ENCODE peak calls at places on chromosome 21, in seven cellular contexts. Y is cardiac fibroblast, W is AG04449, F is fibroblast of lung, N is lung, I is kidney epithelial cell, C is heart left ventricle. X is an unnamed sample.

GRCh38 chr21:46322351-46323226 is 1.1 kb downstream of the C21orf58 start:
- DNase-seq in C (no peak), Y (peak), F (peak), N (peak), I (no peak), W (no peak), X (no peak)

GRCh38 chr21:42847051-42847707 is 32.2 kb downstream of the WDR4 start:
- DNase-seq in N (no peak), C (no peak), I (no peak), F (no peak), W (no peak), Y (no peak), X (no peak)

GRCh38 chr21:16070207-16070651 is 340.4 kb downstream of the USP25 start:
- DNase-seq in C (no peak), F (no peak), N (no peak), Y (no peak), I (no peak), W (no peak), X (no peak)

GRCh38 chr21:44815225-44815624 is 2.6 kb downstream of the SUMO3 start:
- DNase-seq in Y (no peak), I (no peak), C (no peak), F (no peak), N (no peak), W (no peak), X (no peak)

GRCh38 chr21:18023099-18023498 is 203.9 kb upstream of the C21orf91 start:
- DNase-seq in Y (no peak), W (no peak), C (no peak), F (no peak), N (no peak), I (no peak), X (no peak)

GRCh38 chr21:33047231-33047630 is 21.5 kb downstream of the OLIG2 start:
- DNase-seq in Y (peak), W (no peak), N (no peak), I (no peak), C (no peak), F (peak), X (no peak)

GRCh38 chr21:45698493-45698947 is 55.0 kb downstream of the PCBP3 start:
- DNase-seq in F (peak), I (no peak), Y (peak), C (peak), W (peak), N (peak), X (peak)

GRCh38 chr21:46054447-46054846 is 43.5 kb upstream of the COL6A2 start:
- DNase-seq in C (no peak), W (no peak), I (no peak), F (peak), N (no peak), Y (no peak), X (no peak)

GRCh38 chr21:44765231-44766013 is 36.2 kb downstream of the UBE2G2 start:
- DNase-seq in Y (peak), W (no peak), N (no peak), I (no peak), F (no peak), C (no peak), X (no peak)

GRCh38 chr21:28885853-28886177 is 106.9 kb downstream of the LTN1 start:
- DNase-seq in W (no peak), I (no peak), N (no peak), Y (no peak), C (no peak), F (peak), X (no peak)

GRCh38 chr21:38060533-38060932 is 144.3 kb upstream of the KCNJ6 start:
- DNase-seq in N (no peak), Y (no peak), C (no peak), F (no peak), I (no peak), W (no peak), X (no peak)

GRCh38 chr21:42315296-42315891 is at the start of gene TFF3:
- DNase-seq in Y (no peak), I (peak), N (no peak), W (no peak), C (no peak), F (no peak), X (no peak)

GRCh38 chr21:41776778-41777177 is 9.9 kb upstream of the RIPK4 start:
- DNase-seq in W (no peak), F (no peak), N (no peak), C (no peak), I (no peak), Y (no peak), X (no peak)

GRCh38 chr21:25512095-25513086 is 94.9 kb downstream of the MRPL39 start:
- DNase-seq in Y (no peak), I (no peak), W (no peak), N (no peak), C (peak), F (no peak), X (no peak)

GRCh38 chr21:45523411-45524101 is 18.7 kb downstream of the SLC19A1 start:
- DNase-seq in I (no peak), F (no peak), C (peak), W (no peak), N (no peak), Y (no peak), X (no peak)

GRCh38 chr21:35525443-35525842 is 476.3 kb upstream of the RUNX1 start:
- DNase-seq in I (no peak), F (no peak), N (no peak), Y (peak), C (no peak), W (no peak), X (no peak)

GRCh38 chr21:42695324-42696025 is 42.1 kb downstream of the PDE9A start:
- DNase-seq in C (no peak), N (no peak), F (peak), W (no peak), Y (peak), I (no peak), X (peak)

GRCh38 chr21:45615145-45615711 is 28.3 kb upstream of the PCBP3 start:
- DNase-seq in Y (peak), W (no peak), N (no peak), I (no peak), C (no peak), F (no peak), X (no peak)

GRCh38 chr21:42543106-42543847 is 29.6 kb downstream of the SLC37A1 start:
- DNase-seq in Y (no peak), W (no peak), F (no peak), C (no peak), I (no peak), N (no peak), X (no peak)

GRCh38 chr21:32962286-32962685 is 63.4 kb upstream of the OLIG2 start:
- DNase-seq in W (no peak), F (no peak), I (no peak), N (no peak), C (no peak), Y (no peak), X (no peak)

GRCh38 chr21:15904389-15904788 is 174.6 kb downstream of the USP25 start:
- DNase-seq in I (no peak), N (no peak), C (no peak), W (no peak), Y (no peak), F (no peak), X (no peak)

GRCh38 chr21:45323487-45324380 is 36.0 kb upstream of the POFUT2 start:
- DNase-seq in Y (peak), F (peak), C (peak), I (no peak), N (no peak), W (no peak), X (no peak)

GRCh38 chr21:43758132-43758619 is 17.9 kb downstream of the CSTB start:
- DNase-seq in C (no peak), W (peak), N (no peak), Y (peak), I (no peak), F (peak), X (no peak)

GRCh38 chr21:42758721-42759593 is 105.5 kb downstream of the PDE9A start:
- DNase-seq in N (no peak), C (peak), Y (no peak), W (no peak), F (no peak), I (no peak), X (no peak)

GRCh38 chr21:44035244-44035643 is 23.1 kb downstream of the TRAPPC10 start:
- DNase-seq in C (no peak), I (no peak), N (no peak), W (no peak), Y (no peak), F (no peak), X (no peak)

GRCh38 chr21:35974801-35975200 is 85.5 kb downstream of the SETD4 start:
- DNase-seq in I (no peak), Y (peak), C (no peak), W (peak), F (peak), N (no peak), X (no peak)

GRCh38 chr21:28540514-28540913 is 452.2 kb downstream of the LTN1 start:
- DNase-seq in F (peak), Y (peak), W (peak), N (no peak), I (no peak), C (no peak), X (no peak)

GRCh38 chr21:39349211-39350093 is 564 bp upstream of the HMGN1 start:
- DNase-seq in Y (peak), C (peak), W (no peak), N (peak), F (peak), I (peak), X (peak)

GRCh38 chr21:39348355-39349210 is at the start of gene HMGN1:
- DNase-seq in N (peak), W (no peak), Y (peak), F (peak), C (peak), I (no peak), X (peak)

GRCh38 chr21:39347537-39347936 is 1.4 kb downstream of the HMGN1 start:
- DNase-seq in N (no peak), I (no peak), C (no peak), Y (no peak), W (no peak), F (no peak), X (no peak)

GRCh38 chr21:39348040-39348354 is 891 bp downstream of the HMGN1 start:
- DNase-seq in Y (no peak), N (no peak), C (no peak), F (no peak), I (no peak), W (no peak), X (no peak)

DNA sequence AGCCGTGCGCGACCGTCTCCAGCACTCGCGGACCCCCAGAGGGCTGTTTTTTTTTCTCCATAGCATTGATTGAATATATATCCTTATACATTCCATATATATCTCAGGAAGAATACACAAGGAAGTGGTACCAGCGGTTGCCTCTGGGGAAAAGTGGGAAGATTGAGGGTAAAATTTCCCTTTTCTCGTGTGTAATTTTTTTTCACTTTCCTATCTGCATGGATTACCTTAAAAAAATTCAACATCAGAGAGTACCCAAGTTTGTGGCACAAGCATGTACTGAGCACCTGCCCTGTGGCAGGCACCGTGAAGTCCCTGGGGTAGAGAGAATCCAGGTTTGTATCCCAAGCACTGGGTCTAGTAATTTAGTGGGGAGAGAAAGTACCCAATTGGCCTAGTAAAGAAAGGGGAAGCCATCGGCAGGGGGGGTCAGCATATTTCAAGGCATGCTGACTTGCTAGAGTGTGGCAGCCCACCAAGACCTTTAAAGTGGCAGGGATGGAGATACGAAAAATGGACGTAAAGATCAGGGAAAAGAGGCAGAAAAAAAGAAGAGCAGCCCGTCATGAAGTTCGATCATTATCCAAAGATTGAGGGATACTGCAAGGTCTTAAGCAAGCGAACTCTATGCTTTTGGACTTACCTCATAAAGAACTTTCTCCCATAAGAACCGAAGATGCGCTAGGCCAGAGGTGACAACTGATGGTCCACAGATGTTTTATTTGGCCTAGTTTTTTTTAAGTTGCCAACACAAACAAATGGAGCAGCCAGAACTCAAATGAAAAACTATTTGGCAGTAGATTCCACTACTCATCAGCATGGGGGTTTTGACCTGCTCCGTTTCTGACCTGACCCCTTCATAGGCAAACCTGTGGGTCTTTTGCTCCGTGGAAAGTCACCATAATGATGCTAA is 1.5 kb upstream of the HMGN1 start:
- DNase-seq in C (no peak), N (no peak), W (no peak), Y (no peak), F (peak), I (no peak), X (no peak)
- H3K4me3 ChIP-seq in C (peak), N (no peak), W (peak), Y (peak), F (peak), I (peak), X (peak)

GRCh38 chr21:31879911-31880310 is 7.1 kb downstream of the HUNK start:
- DNase-seq in N (no peak), I (no peak), C (no peak), F (no peak), Y (no peak), W (no peak), X (no peak)

GRCh38 chr21:31879251-31879650 is 6.4 kb downstream of the HUNK start:
- DNase-seq in C (no peak), F (no peak), Y (no peak), N (no peak), I (no peak), W (no peak), X (no peak)

GRCh38 chr21:31877558-31877957 is 4.7 kb downstream of the HUNK start:
- DNase-seq in W (no peak), Y (no peak), N (no peak), F (no peak), I (no peak), C (no peak), X (no peak)

GRCh38 chr21:31878831-31879230 is 6.0 kb downstream of the HUNK start:
- DNase-seq in F (no peak), C (no peak), I (no peak), N (no peak), W (no peak), Y (no peak), X (no peak)

GRCh38 chr21:31880816-31881215 is 8.0 kb downstream of the HUNK start:
- DNase-seq in N (no peak), W (no peak), C (no peak), I (no peak), Y (no peak), F (no peak), X (no peak)
- TF ChIP-seq CTCF in N (no peak), W (no peak), C (no peak), I (no peak), Y (no peak), F (no peak), X (no peak)

DNA sequence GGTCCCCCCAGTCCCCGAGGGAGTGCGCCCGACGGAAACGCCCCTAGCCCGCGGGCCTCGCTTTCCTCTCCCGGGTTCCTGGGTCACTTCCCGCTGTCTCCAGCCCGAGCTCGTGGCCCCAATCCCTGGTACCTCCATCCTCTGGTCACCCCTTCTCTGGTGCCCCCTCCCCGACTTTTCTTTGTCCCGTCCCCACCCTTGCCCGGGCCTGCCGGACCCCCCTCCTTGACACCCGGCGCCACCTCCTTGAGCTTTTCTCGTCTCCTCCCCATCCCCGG is 320 bp upstream of the RIPPLY3 start:
- DNase-seq in N (no peak), W (no peak), Y (no peak), I (no peak), F (no peak), C (no peak), X (no peak)
- H3K4me3 ChIP-seq in N (peak), W (peak), Y (peak), I (peak), F (peak), C (peak), X (peak)

GRCh38 chr21:26837539-26837938 is 7.7 kb downstream of the ADAMTS1 start:
- DNase-seq in F (peak), C (no peak), N (no peak), Y (peak), I (no peak), W (no peak), X (no peak)
- TF ChIP-seq CTCF in F (no peak), C (no peak), N (no peak), Y (no peak), I (no peak), W (no peak), X (no peak)